ENCODE peak calls at places on chromosomes 12 and 14, in nine cellular contexts. I is GOT3, Q is ovary, E is NCI-H748 treated with DMSO at 0.1 percent for 48 hours, W is tibial nerve, Y is fibroblast of villous mesenchyme, X is RWPE1, B is anterior cingulate cortex, V is NCI-H345. L is an unnamed sample.

GRCh38 chr12:105382771-105383632 is 52.5 kb downstream of the C12orf75 start:
- DNase-seq in I (no peak), Q (no peak), E (peak; percentile 69), W (peak; percentile 71), Y (peak; percentile 74), X (peak; percentile 80), B (no peak), V (peak; percentile 60), L (no peak)

GRCh38 chr12:117039891-117040309 is 59.3 kb downstream of the TESC start:
- DNase-seq in I (no peak), Q (no peak), E (no peak), W (no peak), Y (no peak), X (no peak), B (peak; percentile 43), V (no peak), L (no peak)

GRCh38 chr14:52267501-52268190 is at the start of gene PTGDR:
- DNase-seq in I (no peak), Q (no peak), E (no peak), W (no peak), Y (peak; percentile 14), X (no peak), B (no peak), V (no peak), L (no peak)

GRCh38 chr14:97891515-97891914 is 1094.3 kb downstream of the VRK1 start:
- DNase-seq in I (no peak), Q (no peak), E (no peak), W (no peak), Y (no peak), X (no peak), B (no peak), V (no peak), L (no peak)

GRCh38 chr14:89167705-89168104 is 249.3 kb downstream of the FOXN3 start:
- DNase-seq in I (no peak), Q (no peak), E (no peak), W (no peak), Y (no peak), X (no peak), B (no peak), V (no peak), L (no peak)

GRCh38 chr14:32303865-32304264 is 25.2 kb upstream of the AKAP6 start:
- DNase-seq in I (no peak), Q (no peak), E (no peak), W (no peak), Y (no peak), X (no peak), B (no peak), V (no peak), L (no peak)

GRCh38 chr14:20530771-20531571 is 25.6 kb downstream of the RNASE10 start:
- DNase-seq in I (no peak), Q (peak; percentile 37), E (peak; percentile 22), W (peak; percentile 92), Y (peak; percentile 78), X (peak; percentile 55), B (peak; percentile 1), V (peak; percentile 46), L (peak; percentile 31)

GRCh38 chr12:12714276-12715001 is 2.7 kb upstream of the CDKN1B start:
- DNase-seq in I (no peak), Q (no peak), E (peak; percentile 19), W (no peak), Y (peak; percentile 55), X (no peak), B (peak; percentile 38), V (peak; percentile 68), L (no peak)

GRCh38 chr12:32005496-32006125 is 46.4 kb downstream of the RESF1 start:
- DNase-seq in I (no peak), Q (no peak), E (no peak), W (no peak), Y (peak; percentile 78), X (no peak), B (no peak), V (no peak), L (no peak)

GRCh38 chr14:98408713-98409112 is 863.3 kb downstream of the BCL11B start:
- DNase-seq in I (no peak), Q (no peak), E (no peak), W (no peak), Y (no peak), X (no peak), B (no peak), V (no peak), L (no peak)

GRCh38 chr12:15544589-15544988 is 222.3 kb downstream of the PTPRO start:
- DNase-seq in I (no peak), Q (no peak), E (no peak), W (no peak), Y (no peak), X (no peak), B (no peak), V (no peak), L (no peak)

GRCh38 chr14:51182166-51182565 is 57.9 kb upstream of the TMX1 start:
- DNase-seq in I (no peak), Q (no peak), E (no peak), W (no peak), Y (no peak), X (peak; percentile 45), B (no peak), V (no peak), L (no peak)

GRCh38 chr12:52581481-52581880 is 7.8 kb upstream of the KRT74 start:
- DNase-seq in I (no peak), Q (no peak), E (no peak), W (no peak), Y (peak; percentile 18), X (peak; percentile 90), B (no peak), V (peak; percentile 35), L (no peak)

GRCh38 chr12:50042693-50043092 is 14.7 kb upstream of the ASIC1 start:
- DNase-seq in I (no peak), Q (no peak), E (no peak), W (no peak), Y (no peak), X (no peak), B (no peak), V (no peak), L (no peak)

GRCh38 chr12:88185279-88185678 is 43.2 kb downstream of the TMTC3 start:
- DNase-seq in I (no peak), Q (no peak), E (no peak), W (no peak), Y (no peak), X (no peak), B (no peak), V (no peak), L (no peak)

GRCh38 chr14:103545915-103546650 is 16.4 kb downstream of the BAG5 start:
- DNase-seq in I (no peak), Q (no peak), E (no peak), W (no peak), Y (no peak), X (no peak), B (no peak), V (no peak), L (no peak)

GRCh38 chr12:98058838-98059237 is 456.6 kb upstream of the TMPO start:
- DNase-seq in I (no peak), Q (no peak), E (no peak), W (no peak), Y (no peak), X (no peak), B (no peak), V (no peak), L (no peak)

GRCh38 chr12:115597157-115597712 is 680.3 kb downstream of the MED13L start:
- DNase-seq in I (peak; percentile 10), Q (no peak), E (no peak), W (no peak), Y (peak; percentile 33), X (peak; percentile 53), B (no peak), V (no peak), L (no peak)

GRCh38 chr12:13425766-13426165 is 229.2 kb downstream of the EMP1 start:
- DNase-seq in I (peak; percentile 9), Q (no peak), E (no peak), W (no peak), Y (peak; percentile 40), X (peak; percentile 12), B (no peak), V (no peak), L (no peak)

GRCh38 chr12:90575995-90576394 is 379.0 kb downstream of the CCER1 start:
- DNase-seq in I (no peak), Q (no peak), E (no peak), W (no peak), Y (no peak), X (no peak), B (no peak), V (peak; percentile 6), L (no peak)

GRCh38 chr14:73237219-73237785 is at the start of gene PAPLN:
- DNase-seq in I (no peak), Q (peak; percentile 61), E (no peak), W (peak; percentile 36), Y (no peak), X (peak; percentile 44), B (no peak), V (no peak), L (no peak)

GRCh38 chr14:95835331-95835730 is 41.3 kb upstream of the TUNAR start:
- DNase-seq in I (no peak), Q (no peak), E (no peak), W (no peak), Y (no peak), X (no peak), B (no peak), V (no peak), L (no peak)

GRCh38 chr14:72708708-72709475 is 185.0 kb downstream of the DPF3 start:
- DNase-seq in I (no peak), Q (no peak), E (no peak), W (no peak), Y (no peak), X (peak; percentile 11), B (peak; percentile 35), V (no peak), L (no peak)

GRCh38 chr12:26732010-26732908 is 100.7 kb downstream of the ITPR2 start:
- DNase-seq in I (no peak), Q (no peak), E (no peak), W (no peak), Y (no peak), X (no peak), B (no peak), V (no peak), L (no peak)

GRCh38 chr14:85607571-85608219 is 77.8 kb downstream of the FLRT2 start:
- DNase-seq in I (no peak), Q (no peak), E (no peak), W (no peak), Y (peak; percentile 97), X (peak; percentile 75), B (no peak), V (no peak), L (no peak)

GRCh38 chr14:105857816-105858675 is 331.7 kb downstream of the TMEM121 start:
- DNase-seq in I (no peak), Q (peak; percentile 6), E (no peak), W (no peak), Y (no peak), X (no peak), B (no peak), V (no peak), L (no peak)

GRCh38 chr12:71426648-71427047 is 12.9 kb upstream of the LGR5 start:
- DNase-seq in I (no peak), Q (no peak), E (no peak), W (no peak), Y (peak; percentile 70), X (no peak), B (no peak), V (no peak), L (no peak)

GRCh38 chr12:102376251-102376747 is 104.1 kb downstream of the IGF1 start:
- DNase-seq in I (no peak), Q (no peak), E (peak; percentile 49), W (no peak), Y (peak; percentile 88), X (no peak), B (no peak), V (no peak), L (no peak)

L was measured in thoracic aorta.